ENCODE peak calls at places on chromosomes 3 and 15, in six cellular contexts. Z is GM12878, O is GM12892, I is K562, B is HepG2, Q is H1. P is an unnamed sample.

GRCh38 chr15:52217186-52217585 is 26.0 kb upstream of the GNB5 start:
- DNase-seq in Q (peak), I (peak), O (no peak), B (no peak), Z (no peak), P (no peak)

GRCh38 chr15:69422336-69422895 is 8.3 kb downstream of the KIF23 start:
- DNase-seq in Q (no peak), O (no peak), Z (no peak), B (no peak), I (no peak), P (no peak)

GRCh38 chr3:38960953-38961622 is 90.7 kb downstream of the SCN11A start:
- DNase-seq in Z (peak), B (peak), I (peak), O (peak), Q (peak), P (no peak)

GRCh38 chr3:100548053-100548452 is 55.6 kb downstream of the TMEM45A start:
- DNase-seq in Z (no peak), I (no peak), O (no peak), B (no peak), Q (no peak), P (no peak)

GRCh38 chr3:86929046-86929445 is 61.9 kb downstream of the VGLL3 start:
- DNase-seq in O (no peak), B (no peak), Q (no peak), I (no peak), Z (no peak), P (no peak)

GRCh38 chr15:78177447-78177873 is 28.3 kb downstream of the IDH3A start:
- DNase-seq in I (peak), O (no peak), Q (peak), B (peak), Z (no peak), P (no peak)

GRCh38 chr3:145411605-145412004 is 749.4 kb downstream of the PLOD2 start:
- DNase-seq in I (no peak), B (peak), Z (no peak), O (no peak), Q (no peak), P (no peak)

GRCh38 chr3:150890320-150890719 is 14.9 kb downstream of the MINDY4B start:
- DNase-seq in Z (no peak), I (no peak), O (no peak), B (no peak), Q (no peak), P (no peak)

GRCh38 chr15:65980824-65981456 is 111.6 kb downstream of the RAB11A start:
- DNase-seq in Z (no peak), B (peak), O (peak), I (peak), Q (peak), P (no peak)

GRCh38 chr3:11185564-11186317 is 31.4 kb downstream of the HRH1 start:
- DNase-seq in Q (no peak), O (no peak), B (no peak), I (no peak), Z (no peak), P (no peak)

GRCh38 chr3:112619295-112619694 is 21.6 kb downstream of the CCDC80 start:
- DNase-seq in I (peak), O (no peak), Z (no peak), Q (no peak), B (no peak), P (no peak)

GRCh38 chr3:3998140-3998977 is 199.1 kb downstream of the LRRN1 start:
- DNase-seq in B (peak), Q (peak), Z (peak), O (peak), I (peak), P (no peak)

GRCh38 chr3:132432639-132433038 is 15.3 kb downstream of the DNAJC13 start:
- DNase-seq in B (no peak), I (peak), O (no peak), Q (no peak), Z (no peak), P (no peak)

GRCh38 chr3:109268181-109268580 is 48.1 kb downstream of the DPPA2 start:
- DNase-seq in I (no peak), Q (no peak), O (no peak), B (no peak), Z (no peak), P (no peak)

GRCh38 chr3:47416041-47416440 is 35.2 kb downstream of the PTPN23 start:
- DNase-seq in B (no peak), Q (no peak), I (no peak), Z (no peak), O (no peak), P (no peak)

GRCh38 chr3:188664795-188665194 is 507.0 kb upstream of the TPRG1 start:
- DNase-seq in Z (no peak), O (no peak), B (peak), I (no peak), Q (no peak), P (no peak)

GRCh38 chr15:60972866-60973265 is 256.2 kb downstream of the RORA start:
- DNase-seq in Q (no peak), B (no peak), O (no peak), Z (no peak), I (peak), P (no peak)

GRCh38 chr3:78139166-78139565 is 1099.3 kb downstream of the ROBO2 start:
- DNase-seq in Z (no peak), B (no peak), I (no peak), Q (no peak), O (no peak), P (no peak)

GRCh38 chr3:41997702-41998551 is 36.0 kb upstream of the ULK4 start:
- DNase-seq in I (peak), O (no peak), B (no peak), Z (no peak), Q (no peak), P (no peak)

GRCh38 chr3:87033205-87033604 is 42.3 kb upstream of the VGLL3 start:
- DNase-seq in B (no peak), I (no peak), Z (no peak), O (no peak), Q (no peak), P (no peak)

GRCh38 chr15:48748535-48748934 is 62.3 kb downstream of the CEP152 start:
- DNase-seq in B (no peak), Z (no peak), I (no peak), O (no peak), Q (no peak), P (no peak)

GRCh38 chr3:151209652-151210051 is 6.6 kb upstream of the GPR171 start:
- DNase-seq in I (no peak), O (no peak), Q (no peak), B (no peak), Z (no peak), P (no peak)

GRCh38 chr3:183980408-183980807 is 37.3 kb downstream of the ABCC5 start:
- DNase-seq in B (no peak), O (no peak), I (no peak), Z (no peak), Q (no peak), P (no peak)

GRCh38 chr3:125647318-125648014 is 52.2 kb upstream of the OSBPL11 start:
- DNase-seq in O (no peak), Z (no peak), Q (peak), I (no peak), B (no peak), P (no peak)

GRCh38 chr15:33278816-33279612 is 31.8 kb upstream of the RYR3 start:
- DNase-seq in B (no peak), Q (peak), O (no peak), I (peak), Z (no peak), P (no peak)

GRCh38 chr3:163601426-163601825 is 1476.9 kb downstream of the SI start:
- DNase-seq in B (no peak), O (no peak), Q (no peak), I (no peak), Z (no peak), P (no peak)

GRCh38 chr3:119600732-119601131 is 3.0 kb downstream of the PLA1A start:
- DNase-seq in B (no peak), Q (no peak), Z (peak), I (peak), O (peak), P (no peak)

GRCh38 chr3:171328419-171329082 is 131.7 kb downstream of the TNIK start:
- DNase-seq in B (peak), Z (no peak), O (no peak), Q (no peak), I (peak), P (no peak)

GRCh38 chr15:85412956-85413854 is 32.8 kb downstream of the AKAP13 start:
- DNase-seq in O (peak), B (peak), I (no peak), Q (peak), Z (peak), P (peak)

GRCh38 chr15:80433836-80434235 is 29.7 kb downstream of the ARNT2 start:
- DNase-seq in B (no peak), O (no peak), I (no peak), Q (no peak), Z (no peak), P (no peak)

GRCh38 chr3:183572935-183573334 is 17.4 kb upstream of the KLHL6 start:
- DNase-seq in B (no peak), O (no peak), Q (no peak), Z (no peak), I (no peak), P (no peak)

GRCh38 chr3:33900440-33900808 is 102.0 kb downstream of the PDCD6IP start:
- DNase-seq in B (no peak), O (no peak), Z (no peak), I (no peak), Q (no peak), P (no peak)

GRCh38 chr3:157066335-157067071 is 93.4 kb downstream of the CCNL1 start:
- DNase-seq in Z (no peak), I (no peak), O (no peak), Q (no peak), B (no peak), P (no peak)

GRCh38 chr3:65854606-65855304 is 184.0 kb downstream of the MAGI1 start:
- DNase-seq in O (no peak), B (no peak), I (no peak), Z (no peak), Q (no peak), P (no peak)

GRCh38 chr15:89203705-89204273 is 17.6 kb downstream of the RLBP1 start:
- DNase-seq in Z (no peak), O (no peak), I (no peak), Q (no peak), B (no peak), P (no peak)

GRCh38 chr3:12187448-12188327 is 29.0 kb upstream of the TIMP4 start:
- DNase-seq in Z (peak), O (peak), B (no peak), I (no peak), Q (no peak), P (peak)

GRCh38 chr15:35886765-35887164 is 340.8 kb upstream of the DPH6 start:
- DNase-seq in O (no peak), Q (no peak), Z (no peak), B (no peak), I (no peak), P (no peak)

GRCh38 chr3:184143327-184143726 is 8.2 kb downstream of the EIF2B5 start:
- DNase-seq in O (no peak), Z (no peak), I (no peak), Q (no peak), B (no peak), P (no peak)

GRCh38 chr15:39459538-39459937 is 121.3 kb upstream of the THBS1 start:
- DNase-seq in O (no peak), B (no peak), I (no peak), Z (no peak), Q (no peak), P (no peak)

DNA sequence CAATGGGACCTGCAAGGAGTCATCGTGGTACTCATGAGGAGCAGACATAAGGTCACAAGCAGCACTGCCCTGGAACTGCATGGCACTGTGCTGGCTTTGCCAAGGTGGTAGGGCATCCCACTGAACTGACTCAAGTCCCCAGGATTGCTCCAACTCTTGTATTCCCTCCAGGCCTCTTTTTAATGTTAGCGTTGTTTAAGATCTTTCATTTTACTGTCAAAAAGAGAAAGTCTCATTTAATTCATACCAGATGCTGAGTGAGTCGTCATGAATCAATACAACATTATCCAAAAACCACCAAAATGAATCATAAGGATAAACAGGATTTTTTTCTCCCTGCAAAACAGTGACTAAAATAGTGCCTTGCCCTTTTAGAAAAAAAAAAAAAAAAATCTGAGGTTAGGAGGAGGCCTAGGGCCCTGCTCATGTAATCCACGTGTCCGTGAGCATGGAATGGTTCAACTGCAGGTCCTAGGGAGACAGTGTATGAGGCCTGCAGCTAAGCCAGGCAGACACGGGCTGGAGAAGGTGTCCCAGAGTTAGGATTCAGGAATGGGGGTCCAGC is 36.7 kb upstream of the BLM start:
- DNase-seq in B (no peak), Q (no peak), I (no peak), O (no peak), Z (no peak), P (no peak)
- TF ChIP-seq POLR2A in B (no peak), Q (no peak), I (no peak), O (no peak), Z (no peak), P (no peak)

DNA sequence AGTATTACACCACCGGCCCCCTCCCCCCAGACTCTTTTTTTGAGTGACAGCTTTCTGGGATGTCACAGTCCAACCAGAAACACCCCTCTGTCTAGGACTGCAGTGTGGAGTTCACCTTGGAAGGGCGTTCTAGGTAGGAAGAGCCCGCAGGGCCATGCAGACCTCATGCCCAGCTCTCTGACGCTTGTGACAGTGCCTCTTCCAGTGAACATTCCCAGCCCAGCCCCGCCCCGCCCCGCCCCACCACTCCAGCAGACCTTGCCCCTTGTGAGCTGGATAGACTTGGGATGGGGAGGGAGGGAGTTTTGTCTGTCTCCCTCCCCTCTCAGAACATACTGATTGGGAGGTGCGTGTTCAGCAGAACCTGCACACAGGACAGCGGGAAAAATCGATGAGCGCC is 63.6 kb downstream of the AAGAB start:
- DNase-seq in O (no peak), Z (no peak), Q (no peak), B (no peak), I (no peak), P (no peak)
- TF ChIP-seq TAF1 in O (no peak), Z (no peak), Q (no peak), B (no peak), I (no peak), P (no peak)

GRCh38 chr3:186790261-186790981 is 7.0 kb downstream of the EIF4A2 start:
- DNase-seq in Z (no peak), O (no peak), Q (no peak), I (peak), B (peak), P (no peak)
- TF ChIP-seq POLR2A in Z (peak), O (peak), Q (peak), I (peak), B (peak), P (peak)

GRCh38 chr3:71425491-71426071 is 157.9 kb downstream of the FOXP1 start:
- DNase-seq in O (no peak), B (no peak), I (no peak), Q (no peak), Z (no peak), P (no peak)
- TF ChIP-seq TAF1 in O (no peak), B (no peak), I (no peak), Q (no peak), Z (no peak), P (no peak)

DNA sequence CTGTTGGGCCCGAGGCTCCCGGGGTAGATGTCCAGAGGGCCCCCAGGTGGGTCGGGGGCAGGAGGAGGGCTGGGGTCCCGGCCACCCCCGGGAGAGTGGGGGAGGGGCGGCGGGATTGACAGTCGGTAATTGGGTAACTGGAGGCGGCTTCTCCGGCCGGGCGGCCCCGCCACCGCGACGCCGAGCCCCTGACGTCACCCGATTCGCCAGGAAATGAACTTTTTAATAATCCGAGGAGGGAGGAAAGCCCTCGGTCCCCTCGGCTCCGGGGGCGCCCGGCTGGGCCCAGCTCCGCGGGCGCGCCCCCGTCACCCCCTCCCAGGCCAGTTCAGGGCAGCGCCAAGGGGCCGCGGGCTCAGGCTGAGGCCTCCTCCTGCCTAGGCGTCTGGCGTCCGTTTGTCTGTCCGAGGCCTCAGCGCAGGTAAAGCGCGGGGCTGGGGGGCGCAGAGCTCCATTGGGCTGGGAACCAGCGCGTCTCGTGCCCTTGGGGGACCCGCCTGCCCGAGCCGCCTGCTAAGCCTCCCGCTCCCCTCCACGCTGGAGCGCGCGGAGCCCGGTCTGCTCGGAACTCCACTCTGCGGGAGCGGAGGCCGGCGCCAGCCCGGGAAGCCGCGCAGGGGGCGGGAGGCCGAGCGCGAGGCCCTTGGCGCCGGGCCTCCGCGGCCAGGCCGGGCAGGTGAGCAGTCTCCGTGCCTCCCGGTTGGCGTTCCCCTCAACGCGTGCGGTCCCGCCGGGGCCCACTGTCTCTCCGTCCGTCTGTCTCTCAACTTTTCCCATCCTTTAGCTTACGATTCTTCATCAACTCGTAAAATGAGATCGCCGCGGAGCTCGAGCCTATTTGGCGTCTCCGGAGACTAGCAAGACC is 3.8 kb downstream of the GATA2 start:
- DNase-seq in Q (no peak), O (no peak), B (peak), Z (no peak), I (peak), P (no peak)
- TF ChIP-seq POLR2A in Q (no peak), O (no peak), B (no peak), Z (no peak), I (peak), P (no peak)

P was measured in GM12891.